ENCODE peak calls at places on chromosomes 6 and 20, in four cellular contexts. M, K, H and S are unnamed samples.

GRCh38 chr6:133184798-133185380 is 56.3 kb upstream of the EYA4 start:
- DNase-seq in K (no peak), M (peak; percentile 62), H (no peak), S (peak; percentile 72)

GRCh38 chr20:49790077-49790798 is 22.4 kb upstream of the SLC9A8 start:
- DNase-seq in M (peak; percentile 87), H (no peak), K (no peak), S (peak; percentile 86)

GRCh38 chr6:5905431-5906339 is 101.0 kb downstream of the NRN1 start:
- DNase-seq in H (no peak), M (peak; percentile 72), K (peak; percentile 54), S (peak; percentile 97)

GRCh38 chr6:112663705-112664104 is 316.6 kb downstream of the RFPL4B start:
- DNase-seq in K (no peak), M (no peak), H (no peak), S (peak; percentile 8)

GRCh38 chr6:105593056-105593455 is 190.2 kb upstream of the PREP start:
- DNase-seq in H (no peak), M (no peak), K (no peak), S (no peak)

GRCh38 chr6:134477991-134478635 is 160.2 kb upstream of the SGK1 start:
- DNase-seq in M (peak; percentile 59), K (no peak), H (no peak), S (peak; percentile 68)

GRCh38 chr6:104161960-104162669 is 697.6 kb downstream of the HACE1 start:
- DNase-seq in M (peak; percentile 87), H (peak; percentile 10), K (no peak), S (peak; percentile 10)

GRCh38 chr20:32538526-32538918 is 46.6 kb downstream of the NOL4L start:
- DNase-seq in K (no peak), H (no peak), M (peak; percentile 48), S (peak; percentile 39)

GRCh38 chr6:41546866-41547798 is 951 bp downstream of the FOXP4 start:
- DNase-seq in H (no peak), K (no peak), M (peak; percentile 57), S (peak; percentile 33)

GRCh38 chr6:111781055-111781708 is 92.1 kb downstream of the FYN start:
- DNase-seq in M (peak; percentile 92), H (no peak), K (no peak), S (peak; percentile 97)

GRCh38 chr20:48350291-48350988 is 477.4 kb downstream of the PREX1 start:
- DNase-seq in K (no peak), M (peak; percentile 15), H (no peak), S (no peak)

GRCh38 chr6:163405412-163406309 is 8.9 kb upstream of the QKI start:
- DNase-seq in H (no peak), K (no peak), M (peak; percentile 40), S (peak; percentile 33)

GRCh38 chr20:13638496-13639477 is at the start of gene TASP1:
- DNase-seq in M (peak; percentile 97), K (peak; percentile 84), H (peak; percentile 97), S (peak; percentile 94)
- TF ChIP-seq CTCF in M (no peak), K (no peak), H (no peak), S (no peak)

DNA sequence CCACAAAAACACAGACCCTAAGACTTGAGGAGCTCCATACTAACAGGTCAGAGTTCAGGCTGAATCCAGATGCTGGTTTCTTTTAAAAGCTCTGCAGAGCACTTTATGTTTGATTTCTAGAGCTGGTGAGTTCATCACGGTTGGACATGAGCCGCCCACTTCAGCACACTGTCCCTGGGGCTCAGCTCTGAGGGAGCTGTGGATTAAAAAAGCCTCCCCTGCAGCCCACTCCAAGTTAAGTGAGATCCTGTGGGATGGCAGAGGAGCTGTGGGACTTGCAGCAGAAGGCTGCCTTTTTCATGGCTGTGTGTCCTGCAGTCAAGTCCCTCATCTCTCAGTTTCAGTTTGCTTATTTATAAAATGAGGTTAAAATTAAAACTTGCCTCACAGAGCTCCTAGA is 110.5 kb downstream of the FOXO3 start:
- DNase-seq in M (no peak), K (no peak), H (no peak), S (no peak)
- H3K4me3 ChIP-seq in M (no peak overlapping the region), K (no peak overlapping the region), H (no peak overlapping the region), S (no peak overlapping the region)

GRCh38 chr6:143177706-143178105 is 117.0 kb downstream of the AIG1 start:
- DNase-seq in H (no peak), K (no peak), M (no peak), S (no peak)

GRCh38 chr6:143179096-143179495 is 118.4 kb downstream of the AIG1 start:
- DNase-seq in K (no peak), M (no peak), H (no peak), S (no peak)

GRCh38 chr6:143174951-143175350 is 114.3 kb downstream of the AIG1 start:
- DNase-seq in H (no peak), M (no peak), K (no peak), S (no peak)

GRCh38 chr6:143174516-143174915 is 113.8 kb downstream of the AIG1 start:
- DNase-seq in M (no peak), H (no peak), K (no peak), S (no peak)

GRCh38 chr6:143176090-143177021 is 115.7 kb downstream of the AIG1 start:
- DNase-seq in K (peak; percentile 68), M (peak; percentile 97), H (peak; percentile 19), S (peak; percentile 86)
- TF ChIP-seq CTCF in K (peak; percentile 29), M (peak; percentile 28), H (peak; percentile 56), S (peak; percentile 18)

DNA sequence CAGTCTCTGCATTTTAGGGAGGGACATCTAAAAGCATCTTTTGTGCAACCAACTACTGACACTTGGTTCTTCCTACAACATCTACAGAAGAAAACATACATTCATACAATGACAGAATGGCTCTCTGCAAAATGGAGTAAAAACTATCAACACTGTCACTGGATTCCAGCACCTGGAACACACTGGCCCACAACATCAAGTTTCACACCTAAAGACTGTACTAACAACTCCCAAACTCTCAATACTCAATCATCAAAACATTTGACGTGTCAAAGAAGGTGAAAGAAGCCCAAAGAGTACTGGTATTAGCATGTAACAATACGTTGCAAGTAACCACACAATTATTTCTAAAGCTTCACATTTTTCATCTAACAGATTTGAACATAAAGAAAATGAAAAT is 2.2 kb downstream of the CPNE1 start:
- DNase-seq in K (no peak), H (no peak), M (no peak), S (no peak)
- H3K4me3 ChIP-seq in K (peak overlapping the region; percentile 99), H (no peak overlapping the region), M (peak overlapping the region; percentile 77), S (peak overlapping the region; percentile 99)

GRCh38 chr20:58173091-58173490 is 55.4 kb downstream of the ANKRD60 start:
- DNase-seq in H (no peak), K (no peak), M (no peak), S (no peak)

GRCh38 chr20:58173930-58174707 is 54.3 kb downstream of the ANKRD60 start:
- DNase-seq in M (peak; percentile 27), K (no peak), H (no peak), S (no peak)

GRCh38 chr20:58175836-58176235 is 52.6 kb downstream of the ANKRD60 start:
- DNase-seq in K (no peak), M (no peak), H (no peak), S (no peak)

GRCh38 chr20:58174708-58175287 is 53.7 kb downstream of the ANKRD60 start:
- DNase-seq in H (no peak), K (no peak), M (peak; percentile 25), S (peak; percentile 4)

DNA sequence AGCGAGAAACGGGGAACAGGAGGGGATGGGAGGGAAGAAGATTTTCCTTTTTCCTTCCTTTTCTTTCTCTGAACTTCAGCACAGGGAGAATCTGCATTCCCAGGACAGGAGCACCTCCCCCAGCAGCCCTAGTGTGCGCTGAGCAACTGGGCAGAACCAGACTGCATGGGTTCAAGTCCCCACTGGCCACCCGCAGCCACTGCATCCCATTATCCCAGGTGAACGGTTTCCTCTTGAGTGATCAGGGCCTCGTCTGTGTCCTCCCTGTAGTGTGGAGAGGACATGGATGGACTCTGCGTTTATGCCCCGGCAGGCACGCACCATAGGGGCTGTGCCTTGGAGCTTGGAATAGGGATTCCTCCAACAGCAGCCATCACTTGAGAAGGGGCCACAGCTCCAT is 53.0 kb downstream of the ANKRD60 start:
- DNase-seq in K (no peak), H (no peak), M (no peak), S (no peak)
- TF ChIP-seq CTCF in K (no peak), H (no peak), M (no peak), S (no peak)

DNA sequence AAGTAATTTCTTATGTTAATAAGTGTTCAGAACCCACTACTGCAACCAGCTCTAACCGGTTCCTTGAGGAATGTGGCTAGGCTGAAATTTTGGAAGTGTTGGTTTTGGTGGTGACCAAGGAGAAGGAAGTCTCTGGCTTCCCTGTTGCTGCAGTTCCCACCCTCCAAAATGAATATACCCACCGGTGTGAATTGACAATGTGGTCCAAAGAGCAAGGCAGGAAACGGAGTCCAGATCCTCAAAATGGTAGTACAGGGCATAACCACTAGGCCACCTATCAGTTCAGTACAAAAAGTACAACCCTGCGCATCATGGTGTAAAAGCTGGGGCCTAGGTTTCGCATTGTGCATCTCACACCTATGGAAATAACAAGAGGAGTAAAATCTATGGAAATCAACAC is 2.8 kb downstream of the ADNP start:
- DNase-seq in K (no peak), M (no peak), H (no peak), S (no peak)
- H3K4me3 ChIP-seq in K (peak overlapping the region; percentile 79), M (peak overlapping the region; percentile 84), H (no peak overlapping the region), S (peak overlapping the region; percentile 69)

DNA sequence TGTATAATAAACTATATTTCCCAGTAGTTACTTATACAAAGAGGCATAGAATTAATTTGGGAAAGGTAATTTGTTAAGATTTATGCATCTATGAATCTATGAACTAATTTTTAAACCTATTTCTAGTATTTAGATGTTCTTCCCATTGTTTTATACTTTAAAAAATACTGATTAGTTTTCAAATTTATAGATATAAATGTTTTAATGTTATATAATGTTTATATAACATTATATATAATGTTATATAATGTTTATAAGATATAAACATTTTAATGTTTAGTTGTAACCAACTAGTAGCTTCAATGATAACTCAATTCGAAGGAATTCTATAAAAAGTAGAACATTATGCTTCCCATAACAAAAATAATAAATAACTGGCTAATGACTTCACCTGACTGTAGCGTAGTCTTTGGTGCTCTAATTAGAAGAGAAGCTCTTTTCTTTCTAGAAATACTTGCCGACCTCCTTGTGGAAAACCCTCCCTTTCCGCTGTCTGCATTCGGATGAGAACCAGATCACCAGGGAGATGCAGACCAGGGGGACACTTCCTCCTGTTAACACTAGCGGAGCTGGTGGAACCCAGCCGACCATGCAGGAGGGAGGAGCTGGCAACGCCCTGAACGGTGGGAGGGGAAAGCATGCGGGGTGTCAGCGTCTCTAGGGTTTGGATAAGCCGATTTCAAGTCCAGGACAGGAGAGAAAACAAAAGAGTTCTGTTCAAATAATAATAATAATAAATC is 158.4 kb downstream of the OR2B2 start:
- DNase-seq in H (peak; percentile 90), K (peak; percentile 86), M (peak; percentile 87), S (peak; percentile 68)
- TF ChIP-seq CTCF in H (peak; percentile 10), K (no peak), M (peak; percentile 42), S (peak; percentile 37)